ENCODE peak calls at places on chromosomes 1 and 21, in five cellular contexts. K is uterus, V is HCT116, N is heart left ventricle, M is GM12892. Y is an unnamed sample.

GRCh38 chr1:56064705-56065104 is 514.7 kb downstream of the PLPP3 start:
- DNase-seq in K (no peak), N (no peak), M (no peak), V (peak), Y (no peak)

GRCh38 chr1:162213281-162213909 is 143.9 kb downstream of the NOS1AP start:
- DNase-seq in V (no peak), M (no peak), K (peak), N (peak), Y (no peak)

GRCh38 chr1:30879940-30880339 is 28.6 kb downstream of the SDC3 start:
- DNase-seq in K (no peak), N (no peak), M (no peak), V (no peak), Y (no peak)

GRCh38 chr1:197902454-197903195 is at the start of gene C1orf53:
- DNase-seq in M (peak), V (peak), N (peak), K (peak), Y (peak)

GRCh38 chr1:246795094-246795671 is 71.0 kb downstream of the SCCPDH start:
- DNase-seq in N (no peak), V (no peak), K (no peak), M (no peak), Y (no peak)

GRCh38 chr1:204837440-204838084 is 33.1 kb upstream of the NFASC start:
- DNase-seq in V (no peak), K (peak), M (no peak), N (no peak), Y (peak)

GRCh38 chr1:50977575-50978143 is 7.6 kb downstream of the CDKN2C start:
- DNase-seq in K (peak), M (peak), N (peak), V (no peak), Y (peak)

GRCh38 chr1:201119206-201119814 is 7.1 kb upstream of the CACNA1S start:
- DNase-seq in V (peak), N (no peak), K (no peak), M (peak), Y (peak)

GRCh38 chr1:18907021-18907913 is 4.9 kb upstream of the ALDH4A1 start:
- DNase-seq in N (peak), M (peak), V (peak), K (peak), Y (peak)

GRCh38 chr1:41545996-41546938 is 61.8 kb upstream of the EDN2 start:
- DNase-seq in N (no peak), M (no peak), K (peak), V (no peak), Y (no peak)

GRCh38 chr1:67158401-67158800 is 7.9 kb upstream of the IL23R start:
- DNase-seq in K (no peak), M (no peak), V (no peak), N (no peak), Y (no peak)

GRCh38 chr1:10471411-10472219 is 714 bp downstream of the DFFA start:
- DNase-seq in N (no peak), M (no peak), V (no peak), K (no peak), Y (peak)

GRCh38 chr1:193322218-193322617 is 135.8 kb upstream of the B3GALT2 start:
- DNase-seq in N (no peak), V (peak), K (no peak), M (no peak), Y (no peak)

GRCh38 chr1:29236993-29237905 is 927 bp downstream of the PTPRU start:
- DNase-seq in V (no peak), M (no peak), N (peak), K (peak), Y (peak)

GRCh38 chr1:201217146-201217545 is 26.5 kb downstream of the IGFN1 start:
- DNase-seq in V (no peak), K (peak), M (no peak), N (no peak), Y (no peak)

GRCh38 chr1:156752843-156753486 is 1.5 kb upstream of the HDGF start:
- DNase-seq in V (no peak), M (no peak), N (no peak), K (no peak), Y (peak)

GRCh38 chr1:156747737-156748669 is 3.5 kb downstream of the HDGF start:
- DNase-seq in V (no peak), K (no peak), M (no peak), N (no peak), Y (no peak)

GRCh38 chr1:111656093-111657017 is 36.8 kb downstream of the RAP1A start:
- DNase-seq in V (peak), N (no peak), K (no peak), M (no peak), Y (peak)

GRCh38 chr1:30253807-30254440 is 469.5 kb downstream of the MATN1 start:
- DNase-seq in N (no peak), M (no peak), K (no peak), V (no peak), Y (no peak)

GRCh38 chr1:24946861-24947658 is 17.0 kb upstream of the RUNX3 start:
- DNase-seq in M (peak), V (no peak), K (no peak), N (no peak), Y (no peak)

GRCh38 chr1:61139324-61140055 is 57.1 kb downstream of the NFIA start:
- DNase-seq in N (no peak), M (no peak), K (no peak), V (no peak), Y (peak)

GRCh38 chr1:116754203-116754977 is at the start of gene CD2:
- DNase-seq in K (no peak), N (no peak), M (no peak), V (no peak), Y (no peak)

GRCh38 chr21:35503646-35504045 is 454.5 kb upstream of the RUNX1 start:
- DNase-seq in K (no peak), V (no peak), M (no peak), N (peak), Y (no peak)

GRCh38 chr1:242209063-242209462 is 210.2 kb upstream of the MAP1LC3C start:
- DNase-seq in N (no peak), K (no peak), M (no peak), V (no peak), Y (no peak)

DNA sequence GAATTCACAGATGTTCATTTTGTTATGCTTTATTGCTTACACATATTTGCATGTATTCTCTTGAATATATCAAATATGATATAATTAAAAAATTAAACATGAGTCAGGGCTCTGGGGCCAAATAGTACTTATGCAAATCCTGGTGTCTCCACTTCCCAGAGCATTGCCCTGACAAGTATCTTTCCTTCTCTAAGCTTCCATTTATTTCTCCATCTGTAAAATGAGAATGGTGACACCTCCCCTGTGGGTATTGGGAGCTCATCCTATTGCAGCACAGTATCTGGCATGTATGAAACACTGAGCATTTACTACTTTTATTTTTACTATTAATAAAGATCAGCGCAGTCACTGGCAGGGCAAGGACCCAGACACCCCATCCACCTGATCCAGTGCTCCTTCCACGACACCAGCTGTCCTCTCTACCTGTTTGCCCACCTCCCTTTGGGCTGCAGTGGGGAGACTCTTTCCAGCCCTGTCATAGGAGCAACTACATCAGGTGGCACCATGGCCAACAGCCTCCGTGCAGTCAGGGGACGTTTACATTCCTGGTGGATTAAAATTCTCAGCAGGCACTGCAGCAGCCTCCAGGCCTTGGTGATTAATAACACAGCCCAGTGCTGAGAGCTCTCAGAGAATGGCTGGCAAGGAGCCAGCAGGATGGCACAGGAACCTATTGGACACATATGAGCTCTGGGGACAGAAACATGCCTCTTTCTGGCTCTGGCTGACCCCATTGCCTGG is 113.0 kb downstream of the DMRTB1 start:
- DNase-seq in N (no peak), K (peak), M (no peak), V (peak), Y (no peak)
- TF ChIP-seq POLR2A in N (no peak), K (no peak), M (no peak), V (no peak), Y (no peak)

DNA sequence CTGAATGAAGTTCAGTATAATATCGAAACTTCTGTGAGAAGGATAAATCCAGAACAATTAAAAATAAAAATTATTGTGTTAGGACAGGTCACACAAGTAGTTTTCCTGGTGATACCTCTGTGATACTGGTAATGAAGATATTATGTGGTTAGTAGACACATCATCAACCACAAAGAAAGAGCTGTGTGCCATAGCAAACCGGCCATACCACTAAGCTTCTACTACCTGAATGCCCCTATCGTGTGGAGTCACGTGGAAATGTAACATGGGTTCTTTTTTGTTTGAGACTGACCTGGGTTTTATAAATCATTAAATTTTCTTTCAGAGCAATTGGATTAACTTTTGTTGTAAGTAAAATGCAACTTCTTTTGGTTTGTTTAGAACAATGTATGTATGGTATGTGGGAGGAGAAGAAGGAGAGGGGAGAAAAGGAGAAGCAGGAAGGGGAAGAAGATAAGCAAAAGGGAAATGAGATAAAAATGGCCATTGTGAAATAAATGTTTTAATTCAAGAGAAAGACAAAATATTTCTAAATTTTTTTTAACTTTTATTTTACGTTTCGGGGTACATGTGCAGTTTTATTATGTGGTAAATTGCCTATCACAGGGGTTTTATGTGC is 58.2 kb upstream of the LRRC8B start:
- DNase-seq in M (no peak), V (no peak), N (no peak), K (no peak), Y (no peak)
- TF ChIP-seq POLR2A in M (no peak), V (no peak), N (no peak), K (no peak), Y (no peak)

DNA sequence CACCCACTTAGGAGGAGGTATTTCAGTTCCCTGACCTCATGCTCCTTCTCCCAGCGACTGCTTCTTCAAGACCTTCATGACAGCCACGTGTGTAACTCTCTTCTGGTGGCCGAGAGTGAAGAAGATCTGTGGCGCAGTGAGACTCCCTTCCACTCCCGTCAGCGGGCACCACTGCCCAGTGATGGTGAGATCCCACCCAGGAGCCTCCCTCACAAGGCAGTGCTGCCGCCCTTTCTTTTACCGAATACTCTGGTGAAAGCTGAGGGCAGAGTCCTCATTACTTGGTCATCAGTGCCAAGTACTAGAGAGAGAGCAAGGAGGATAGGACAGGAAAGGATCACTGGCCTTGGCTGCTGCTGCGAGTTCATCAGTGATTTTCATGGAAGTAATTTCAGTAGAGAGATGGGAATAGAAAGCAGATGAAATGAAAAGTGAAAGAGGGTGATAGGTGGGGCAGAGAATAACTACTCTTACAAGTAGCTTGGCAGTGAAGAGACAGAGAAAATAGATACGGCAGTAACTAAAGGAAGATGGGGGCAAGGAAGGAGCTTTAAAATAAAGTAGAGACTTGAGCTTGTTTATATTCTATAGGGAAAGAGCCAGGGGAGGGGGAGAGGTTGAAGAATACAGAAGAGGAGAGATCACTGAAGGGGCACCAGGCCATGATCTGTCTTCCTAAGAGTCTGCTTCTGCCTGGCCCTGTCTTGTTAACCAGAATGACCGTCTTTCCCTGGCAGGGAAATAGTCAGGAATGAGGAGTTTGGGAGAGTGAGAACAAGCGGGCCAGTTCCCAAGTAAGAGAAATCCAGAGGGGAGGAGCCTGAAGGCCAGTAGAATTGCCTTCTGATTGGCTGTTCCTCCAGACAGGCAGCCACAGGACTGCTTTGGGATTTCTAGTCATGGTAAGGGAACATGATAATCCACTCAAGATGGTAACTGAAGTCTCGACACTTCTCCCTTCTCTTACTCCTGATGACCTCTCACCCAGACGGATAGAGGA is 18.3 kb downstream of the HYI start:
- DNase-seq in V (no peak), N (peak), M (no peak), K (peak), Y (no peak)
- TF ChIP-seq POLR2A in V (no peak), N (no peak), M (no peak), K (no peak), Y (no peak)

GRCh38 chr1:94926915-94927404 is at the start of gene CNN3:
- DNase-seq in N (peak), V (peak), K (peak), M (peak), Y (peak)
- TF ChIP-seq POLR2A in N (peak), V (peak), K (peak), M (peak), Y (peak)

GRCh38 chr1:23325393-23325792 is 18.7 kb downstream of the HNRNPR start:
- DNase-seq in V (no peak), N (no peak), K (no peak), M (no peak), Y (no peak)
- TF ChIP-seq POLR2A in V (no peak), N (no peak), K (no peak), M (no peak), Y (no peak)

Y was measured in erythroblast.